ENCODE peak calls at places on chromosome 12, in eight cellular contexts. Q, J, D, E, K, H, Y and V are unnamed samples.

GRCh38 chr12:34289431-34290190 is 267.3 kb downstream of the ALG10 start:
- DNase-seq in Q (no peak), J (no peak), D (no peak), E (no peak), K (no peak), H (no peak), Y (peak; percentile 12), V (no peak)

GRCh38 chr12:88418856-88419497 is 161.3 kb downstream of the KITLG start:
- DNase-seq in Q (no peak), J (no peak), D (peak; percentile 23), E (peak; percentile 70), K (no peak), H (no peak), Y (no peak), V (no peak)

GRCh38 chr12:44584625-44585024 is 291.5 kb downstream of the NELL2 start:
- DNase-seq in Q (no peak), J (no peak), D (no peak), E (no peak), K (no peak), H (no peak), Y (no peak), V (no peak)

GRCh38 chr12:75086086-75087038 is 123.3 kb downstream of the KCNC2 start:
- DNase-seq in Q (peak; percentile 6), J (no peak), D (no peak), E (peak; percentile 75), K (no peak), H (no peak), Y (no peak), V (no peak)

GRCh38 chr12:51721281-51721940 is 127.1 kb downstream of the FIGNL2 start:
- DNase-seq in Q (peak; percentile 61), J (no peak), D (no peak), E (peak; percentile 34), K (no peak), H (no peak), Y (peak; percentile 61), V (peak; percentile 43)

GRCh38 chr12:107368586-107368985 is 275.2 kb upstream of the CRY1 start:
- DNase-seq in Q (no peak), J (no peak), D (no peak), E (no peak), K (no peak), H (no peak), Y (no peak), V (no peak)

GRCh38 chr12:121468451-121468850 is 68.5 kb downstream of the RNF34 start:
- DNase-seq in Q (no peak), J (no peak), D (no peak), E (peak; percentile 44), K (no peak), H (no peak), Y (no peak), V (no peak)

GRCh38 chr12:92596388-92596787 is 106.4 kb upstream of the PLEKHG7 start:
- DNase-seq in Q (no peak), J (no peak), D (peak; percentile 63), E (peak; percentile 56), K (no peak), H (no peak), Y (no peak), V (no peak)

GRCh38 chr12:14664434-14665023 is 31.9 kb downstream of the GUCY2C start:
- DNase-seq in Q (peak; percentile 51), J (no peak), D (peak; percentile 66), E (peak; percentile 65), K (no peak), H (peak; percentile 57), Y (no peak), V (no peak)

GRCh38 chr12:31749024-31749704 is 20.3 kb upstream of the AMN1 start:
- DNase-seq in Q (no peak), J (peak; percentile 23), D (peak; percentile 96), E (peak; percentile 98), K (peak; percentile 99), H (peak; percentile 98), Y (peak; percentile 60), V (no peak)

GRCh38 chr12:6946033-6946919 is 2.5 kb downstream of the C12orf57 start:
- DNase-seq in Q (peak; percentile 93), J (no peak), D (peak; percentile 94), E (no peak), K (no peak), H (no peak), Y (no peak), V (no peak)

GRCh38 chr12:52213541-52214420 is 19.3 kb upstream of the KRT7 start:
- DNase-seq in Q (peak; percentile 88), J (peak; percentile 12), D (peak; percentile 96), E (peak; percentile 76), K (no peak), H (peak; percentile 90), Y (peak; percentile 85), V (no peak)

GRCh38 chr12:10722502-10722904 is 620 bp downstream of the YBX3 start:
- DNase-seq in Q (peak; percentile 57), J (no peak), D (peak; percentile 48), E (peak; percentile 56), K (no peak), H (no peak), Y (peak; percentile 76), V (peak; percentile 43)

GRCh38 chr12:89622115-89622514 is 86.5 kb downstream of the ATP2B1 start:
- DNase-seq in Q (no peak), J (no peak), D (no peak), E (peak; percentile 13), K (no peak), H (peak; percentile 7), Y (no peak), V (no peak)

GRCh38 chr12:31000751-31001150 is 72.9 kb upstream of the DDX11 start:
- DNase-seq in Q (no peak), J (no peak), D (peak; percentile 76), E (no peak), K (no peak), H (peak; percentile 65), Y (no peak), V (no peak)

GRCh38 chr12:50505945-50506344 is 1.2 kb downstream of the DIP2B start:
- DNase-seq in Q (no peak), J (peak; percentile 26), D (peak; percentile 28), E (peak; percentile 37), K (no peak), H (peak; percentile 63), Y (peak; percentile 58), V (peak; percentile 58)

GRCh38 chr12:23659151-23659550 is 290.3 kb downstream of the SOX5 start:
- DNase-seq in Q (no peak), J (no peak), D (no peak), E (no peak), K (no peak), H (no peak), Y (no peak), V (no peak)